ENCODE peak calls at places on chromosome 20, in four cellular contexts. V is K562, H is GM12878, A is HepG2. N is an unnamed sample.
A peak's percentile ranks its signal among the peaks of the same experiment; 100 is the strongest.

GRCh38 chr20:4090756-4091331 is 75.5 kb upstream of the RNF24 start:
- DNase-seq in V (peak; percentile 39), H (no peak), A (peak; percentile 76), N (no peak)

GRCh38 chr20:6579824-6580223 is 187.7 kb upstream of the BMP2 start:
- DNase-seq in A (no peak), H (no peak), V (no peak), N (no peak)

GRCh38 chr20:51486197-51487005 is 56.1 kb downstream of the NFATC2 start:
- DNase-seq in V (no peak), H (no peak), A (no peak), N (no peak)

GRCh38 chr20:18957328-18957727 is 143.7 kb downstream of the SCP2D1 start:
- DNase-seq in A (no peak), V (no peak), H (no peak), N (no peak)

GRCh38 chr20:25315418-25316210 is 67.7 kb downstream of the PYGB start:
- DNase-seq in H (no peak), A (no peak), V (no peak), N (no peak)

GRCh38 chr20:6560978-6561377 is 206.5 kb upstream of the BMP2 start:
- DNase-seq in H (no peak), A (peak; percentile 58), V (no peak), N (no peak)

GRCh38 chr20:48294196-48294595 is 508.9 kb upstream of the SULF2 start:
- DNase-seq in V (no peak), H (no peak), A (no peak), N (no peak)

GRCh38 chr20:62558779-62559178 is 83.0 kb upstream of the GATA5 start:
- DNase-seq in A (no peak), V (no peak), H (no peak), N (no peak)

GRCh38 chr20:23658336-23658735 is 20.6 kb upstream of the CST3 start:
- DNase-seq in V (no peak), A (no peak), H (no peak), N (no peak)

GRCh38 chr20:951384-952169 is 35.4 kb upstream of the ANGPT4 start:
- DNase-seq in V (no peak), H (no peak), A (no peak), N (no peak)

GRCh38 chr20:1434571-1435336 is 31.9 kb downstream of the NSFL1C start:
- DNase-seq in H (peak; percentile 78), V (peak; percentile 66), A (no peak), N (no peak)

GRCh38 chr20:62296724-62297448 is 5.9 kb upstream of the ADRM1 start:
- DNase-seq in V (no peak), H (no peak), A (no peak), N (no peak)

GRCh38 chr20:41526327-41526726 is 91.8 kb downstream of the CHD6 start:
- DNase-seq in H (no peak), V (peak; percentile 22), A (no peak), N (no peak)
- TF ChIP-seq FOXK2 in H (no peak), V (no peak), A (no peak), N (no peak)

GRCh38 chr20:36435799-36436541 is 105.3 kb upstream of the MYL9 start:
- DNase-seq in H (no peak), V (peak; percentile 97), A (peak; percentile 50), N (peak; percentile 62)
- TF ChIP-seq FOXM1 in H (no peak), V (no peak), A (no peak), N (no peak)

DNA sequence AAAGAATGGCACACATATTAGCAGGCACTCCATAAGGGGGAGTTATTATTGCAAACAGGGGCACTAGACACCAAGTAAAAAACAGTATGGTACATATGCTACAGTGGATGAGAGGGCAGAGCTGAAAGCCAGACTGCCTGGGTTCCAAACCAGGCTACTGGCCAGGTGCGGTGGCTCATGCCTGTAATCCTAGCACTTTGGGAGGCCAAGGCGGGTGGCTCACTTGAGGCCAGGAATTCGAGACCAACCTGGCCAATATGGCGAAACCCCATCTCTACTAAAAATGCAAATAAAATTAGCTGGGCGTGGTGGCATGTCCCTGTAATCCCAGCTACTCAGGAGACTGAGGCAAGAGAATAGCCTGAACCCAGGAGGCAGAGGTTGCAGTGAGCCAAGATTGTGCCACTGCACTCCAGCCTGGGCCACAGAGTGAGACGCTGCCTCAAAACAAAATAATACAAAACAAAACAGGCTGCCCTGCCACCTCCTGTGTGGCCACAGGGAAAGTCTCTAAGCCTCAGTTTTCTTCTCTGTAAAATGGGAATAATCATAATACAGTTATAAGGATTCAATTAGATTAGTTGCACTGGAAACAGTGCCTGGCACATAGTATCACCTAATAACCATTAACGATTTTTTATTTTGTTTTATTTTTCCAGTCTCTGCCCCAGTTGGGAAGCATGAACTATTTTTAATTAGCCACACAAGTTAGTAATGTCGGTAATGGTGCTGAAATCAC is 7.5 kb upstream of the TTPAL start:
- DNase-seq in V (no peak), H (no peak), A (no peak), N (no peak)
- TF ChIP-seq FOXK2 in V (no peak), H (no peak), A (no peak), N (no peak)

GRCh38 chr20:14698605-14699373 is 361.4 kb upstream of the FLRT3 start:
- DNase-seq in H (no peak), A (no peak), V (no peak), N (no peak)

GRCh38 chr20:14696937-14697336 is 359.5 kb upstream of the FLRT3 start:
- DNase-seq in V (no peak), A (no peak), H (no peak), N (no peak)

GRCh38 chr20:14698125-14698524 is 360.7 kb upstream of the FLRT3 start:
- DNase-seq in A (no peak), H (no peak), V (no peak), N (no peak)

GRCh38 chr20:14706555-14706954 is 369.1 kb upstream of the FLRT3 start:
- DNase-seq in V (no peak), H (no peak), A (no peak), N (no peak)

GRCh38 chr20:14700641-14700965 is 363.2 kb upstream of the FLRT3 start:
- DNase-seq in A (no peak), V (no peak), H (no peak), N (no peak)
- TF ChIP-seq FOXM1 in A (no peak), V (no peak), H (no peak), N (no peak)

GRCh38 chr20:44187054-44187762 is at the start of gene JPH2:
- DNase-seq in H (no peak), V (no peak), A (no peak), N (no peak)

GRCh38 chr20:44186201-44186600 is 787 bp downstream of the JPH2 start:
- DNase-seq in V (no peak), H (no peak), A (no peak), N (no peak)

GRCh38 chr20:44188752-44189151 is 1.8 kb upstream of the JPH2 start:
- DNase-seq in A (no peak), V (no peak), H (no peak), N (no peak)

GRCh38 chr20:44186674-44187053 is 324 bp downstream of the JPH2 start:
- DNase-seq in A (no peak), V (no peak), H (no peak), N (no peak)

DNA sequence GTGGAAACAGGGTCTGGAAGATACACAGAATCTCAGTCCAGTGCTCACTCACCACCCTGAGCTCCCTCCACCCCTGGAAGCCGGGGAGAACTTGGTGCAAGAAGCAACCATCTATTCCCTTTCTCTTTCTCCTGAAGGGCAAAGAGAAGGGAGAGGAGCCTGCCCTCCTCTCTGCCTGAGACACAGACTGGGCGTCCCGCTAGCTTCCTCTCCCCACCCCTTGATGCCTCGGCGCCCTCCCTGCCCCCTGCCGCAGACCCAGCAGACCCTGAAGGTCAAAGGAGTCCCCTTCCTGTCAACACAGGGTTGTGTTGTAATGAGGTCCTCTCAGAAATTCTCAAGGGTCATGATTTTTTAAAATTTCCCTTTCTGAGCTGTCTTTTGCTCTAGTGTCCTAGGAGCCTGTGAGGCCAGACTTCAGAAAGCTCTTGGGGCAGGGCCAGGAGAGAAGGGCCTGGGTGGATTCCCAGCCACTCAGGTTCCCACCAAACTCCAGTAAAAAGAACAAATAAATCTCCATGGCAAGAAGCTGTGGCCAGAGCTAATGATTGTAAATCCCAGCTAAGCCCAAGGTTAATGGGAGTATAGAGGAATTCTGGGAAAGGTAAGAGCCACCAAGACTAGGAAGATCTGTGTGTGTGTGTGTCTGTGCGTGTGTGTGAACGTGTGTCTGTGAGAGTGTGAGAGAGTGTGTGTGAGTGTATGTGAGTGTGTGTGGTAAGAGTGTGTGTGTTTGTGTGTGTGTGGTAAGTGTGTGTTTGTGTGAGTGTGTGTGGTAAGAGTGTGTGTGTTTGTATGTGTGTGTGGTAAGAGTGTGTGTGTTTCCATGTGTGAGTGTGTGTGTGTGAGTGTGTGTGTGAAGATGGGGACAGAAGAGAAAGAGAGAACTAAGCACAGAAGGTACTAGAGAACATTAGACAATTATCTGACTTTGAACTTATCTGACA is 1.0 kb upstream of the JPH2 start:
- DNase-seq in H (no peak), A (no peak), V (no peak), N (no peak)
- TF ChIP-seq FOXK2 in H (peak; percentile 25), A (peak; percentile 69), V (no peak), N (no peak)

DNA sequence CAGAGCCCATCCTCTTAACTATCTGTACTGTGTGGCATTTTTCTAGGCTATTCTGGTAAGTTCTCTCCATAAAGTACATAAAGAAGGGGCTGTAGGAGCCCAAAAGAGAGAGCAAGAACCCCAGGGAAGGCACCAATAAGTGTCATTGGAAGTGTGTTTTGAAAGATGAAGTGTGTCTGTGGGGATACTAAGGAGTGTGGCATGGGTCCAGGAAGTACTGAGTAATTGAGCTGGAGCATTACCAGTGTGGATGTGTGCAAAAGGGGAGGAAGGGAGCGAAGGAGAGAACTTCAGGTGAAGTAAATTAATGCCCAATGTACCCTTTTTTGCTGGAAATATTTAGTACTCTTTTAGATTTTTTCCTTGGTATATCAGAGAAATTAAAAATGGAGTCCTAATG is 63.9 kb downstream of the KCNS1 start:
- DNase-seq in A (no peak), V (no peak), H (no peak), N (no peak)
- TF ChIP-seq FOXM1 in A (no peak), V (no peak), H (no peak), N (no peak)